ENCODE peak calls at places on chromosomes 5 and 9, in ten cellular contexts. C, O, D, F, I, B, V, G, A and N are unnamed samples.
A peak's percentile ranks its signal among the peaks of the same experiment; 100 is the strongest.

GRCh38 chr5:353599-354580 is 32.4 kb downstream of the AHRR start:
- DNase-seq in C (peak; percentile 62), O (no peak), D (no peak), F (peak; percentile 3), I (no peak), B (no peak), V (no peak), G (no peak), A (no peak), N (no peak)

GRCh38 chr5:41510176-41510831 is at the start of gene PLCXD3:
- DNase-seq in C (peak; percentile 61), O (peak; percentile 39), D (peak; percentile 46), F (peak; percentile 29), I (no peak), B (peak; percentile 67), V (peak; percentile 58), G (peak; percentile 70), A (peak; percentile 38), N (no peak)

GRCh38 chr9:111613436-111614040 is 14.1 kb upstream of the PTGR1 start:
- DNase-seq in C (no peak), O (no peak), D (no peak), F (no peak), I (no peak), B (no peak), V (no peak), G (peak; percentile 19), A (no peak), N (no peak)

GRCh38 chr5:84248013-84248412 is 136.7 kb downstream of the EDIL3 start:
- DNase-seq in C (no peak), O (peak; percentile 25), D (no peak), F (no peak), I (no peak), B (no peak), V (peak; percentile 70), G (no peak), A (no peak), N (no peak)

GRCh38 chr9:124504530-124505005 is 2.6 kb downstream of the NR5A1 start:
- DNase-seq in C (peak; percentile 93), O (peak; percentile 10), D (peak; percentile 16), F (no peak), I (no peak), B (no peak), V (no peak), G (no peak), A (no peak), N (no peak)

GRCh38 chr5:159208508-159209437 is 580 bp downstream of the RNF145 start:
- DNase-seq in C (peak; percentile 80), O (peak; percentile 47), D (peak; percentile 65), F (peak; percentile 64), I (no peak), B (peak; percentile 77), V (no peak), G (peak; percentile 45), A (peak; percentile 16), N (peak; percentile 19)

GRCh38 chr5:143922718-143923117 is 110.8 kb downstream of the HMHB1 start:
- DNase-seq in C (no peak), O (no peak), D (no peak), F (no peak), I (no peak), B (no peak), V (peak; percentile 69), G (no peak), A (no peak), N (peak; percentile 57)

GRCh38 chr5:116577064-116577788 is 2.6 kb upstream of the SEMA6A start:
- DNase-seq in C (peak; percentile 63), O (no peak), D (no peak), F (no peak), I (no peak), B (no peak), V (no peak), G (no peak), A (no peak), N (no peak)

GRCh38 chr5:1726469-1726865 is 73.2 kb downstream of the MRPL36 start:
- DNase-seq in C (no peak), O (no peak), D (no peak), F (no peak), I (no peak), B (peak; percentile 33), V (no peak), G (no peak), A (no peak), N (no peak)

GRCh38 chr5:66436721-66437120 is 159.5 kb upstream of the MAST4 start:
- DNase-seq in C (peak; percentile 37), O (peak; percentile 20), D (no peak), F (peak; percentile 5), I (no peak), B (no peak), V (peak; percentile 1), G (no peak), A (no peak), N (no peak)

GRCh38 chr9:38705917-38706316 is 14.0 kb downstream of the FAM240B start:
- DNase-seq in C (no peak), O (no peak), D (no peak), F (no peak), I (no peak), B (no peak), V (no peak), G (no peak), A (no peak), N (no peak)

GRCh38 chr9:114732842-114733241 is 50.9 kb upstream of the TEX48 start:
- DNase-seq in C (no peak), O (no peak), D (no peak), F (peak; percentile 26), I (no peak), B (no peak), V (peak; percentile 76), G (no peak), A (no peak), N (no peak)

GRCh38 chr5:82406200-82406773 is 128.1 kb upstream of the RPS23 start:
- DNase-seq in C (no peak), O (no peak), D (no peak), F (no peak), I (no peak), B (no peak), V (peak; percentile 93), G (no peak), A (no peak), N (no peak)

GRCh38 chr5:57783693-57784092 is 301.1 kb upstream of the ACTBL2 start:
- DNase-seq in C (no peak), O (no peak), D (no peak), F (no peak), I (no peak), B (no peak), V (no peak), G (no peak), A (no peak), N (no peak)
- H3K4me3 ChIP-seq in C (no peak overlapping the region), O (no peak overlapping the region), D (peak overlapping the region; percentile 9), F (no peak overlapping the region), I (no peak overlapping the region), B (peak overlapping the region; percentile 12), V (no peak overlapping the region), G (no peak overlapping the region), A (no peak overlapping the region), N (peak overlapping the region; percentile 11)

GRCh38 chr9:134457321-134457923 is 131.2 kb downstream of the RXRA start:
- DNase-seq in C (no peak), O (no peak), D (no peak), F (no peak), I (no peak), B (no peak), V (no peak), G (no peak), A (no peak), N (no peak)

GRCh38 chr9:134458111-134458845 is 132.0 kb downstream of the RXRA start:
- DNase-seq in C (no peak), O (no peak), D (no peak), F (peak; percentile 74), I (no peak), B (no peak), V (no peak), G (no peak), A (no peak), N (no peak)

GRCh38 chr9:134455537-134455936 is 129.3 kb downstream of the RXRA start:
- DNase-seq in C (no peak), O (no peak), D (no peak), F (no peak), I (no peak), B (no peak), V (no peak), G (no peak), A (no peak), N (no peak)

GRCh38 chr9:134455951-134456739 is 129.9 kb downstream of the RXRA start:
- DNase-seq in C (no peak), O (no peak), D (peak; percentile 87), F (peak; percentile 91), I (peak; percentile 82), B (peak; percentile 91), V (peak; percentile 64), G (peak; percentile 63), A (peak; percentile 44), N (peak; percentile 80)

DNA sequence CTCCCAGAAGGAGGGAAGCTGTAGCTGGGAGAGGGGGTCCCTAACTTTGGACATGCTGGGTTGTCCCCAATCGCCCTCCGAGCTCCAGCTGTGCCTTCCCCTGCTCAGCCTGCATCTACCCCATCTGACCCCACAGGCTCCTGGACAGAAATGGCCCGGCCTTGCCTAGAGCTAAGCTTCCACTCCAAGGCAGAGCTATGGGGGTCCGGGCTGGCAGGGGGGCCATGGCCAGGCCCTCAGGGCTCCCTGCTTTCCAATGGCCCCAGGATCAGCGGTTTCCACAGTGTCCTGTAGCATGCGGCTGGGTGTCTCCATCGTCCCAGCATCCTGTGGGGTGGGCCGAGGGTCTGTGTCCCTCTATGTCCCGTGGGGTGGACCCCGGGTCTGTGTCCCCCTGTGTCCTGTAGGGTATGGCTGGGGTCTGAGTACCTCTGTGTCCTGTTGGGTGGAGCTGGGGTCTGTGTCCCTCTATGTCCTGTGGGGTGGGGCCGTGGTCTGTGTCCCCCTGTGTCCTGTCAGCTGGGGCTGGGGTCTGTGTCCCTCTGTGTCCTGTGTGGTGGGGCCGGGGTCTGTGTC is 130.6 kb downstream of the RXRA start:
- DNase-seq in C (no peak), O (no peak), D (no peak), F (no peak), I (no peak), B (no peak), V (no peak), G (no peak), A (no peak), N (no peak)
- H3K4me3 ChIP-seq in C (no peak overlapping the region), O (no peak overlapping the region), D (peak overlapping the region; percentile 51), F (no peak overlapping the region), I (peak overlapping the region; percentile 63), B (peak overlapping the region; percentile 49), V (no peak overlapping the region), G (no peak overlapping the region), A (no peak overlapping the region), N (peak overlapping the region; percentile 65)

GRCh38 chr5:139262414-139263139 is 31.0 kb upstream of the MATR3 start:
- DNase-seq in C (peak; percentile 90), O (peak; percentile 95), D (peak; percentile 85), F (peak; percentile 94), I (peak; percentile 62), B (peak; percentile 88), V (peak; percentile 83), G (peak; percentile 90), A (peak; percentile 87), N (peak; percentile 83)
- H3K4me3 ChIP-seq in C (no peak overlapping the region), O (no peak overlapping the region), D (no peak overlapping the region), F (no peak overlapping the region), I (no peak overlapping the region), B (no peak overlapping the region), V (no peak overlapping the region), G (no peak overlapping the region), A (no peak overlapping the region), N (no peak overlapping the region)

DNA sequence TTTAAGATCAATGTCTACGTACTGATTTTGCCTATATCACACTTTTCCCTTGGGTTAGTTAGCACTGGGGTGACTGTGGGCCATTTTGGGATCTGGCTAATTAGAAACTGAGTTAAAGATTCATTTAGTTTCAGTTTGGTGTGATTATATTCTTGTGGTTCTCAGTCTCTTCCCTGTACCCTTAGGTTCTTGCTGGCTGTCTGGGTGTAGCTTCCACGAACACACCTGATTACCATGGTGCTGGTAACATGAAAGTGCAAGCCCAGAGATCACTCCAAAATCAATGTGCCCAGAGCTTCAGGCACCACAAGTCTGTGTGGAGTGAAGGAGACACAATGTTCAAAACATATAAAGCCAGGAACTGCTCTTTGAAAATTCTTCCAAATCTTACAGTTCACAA is 248.1 kb downstream of the PDE4D start:
- DNase-seq in C (no peak), O (no peak), D (no peak), F (no peak), I (no peak), B (no peak), V (no peak), G (no peak), A (no peak), N (no peak)
- H3K4me3 ChIP-seq in C (no peak overlapping the region), O (no peak overlapping the region), D (no peak overlapping the region), F (no peak overlapping the region), I (no peak overlapping the region), B (no peak overlapping the region), V (no peak overlapping the region), G (no peak overlapping the region), A (no peak overlapping the region), N (no peak overlapping the region)